ENCODE peak calls at places on chromosome X, in seven cellular contexts. Q is fibroblast of the conjunctiva; A is ELF-1; W is posterior cingulate gyrus; L is activated CD8-positive, alpha-beta T cell treated with anti-CD3 and anti-CD28 coated beads for 36 hours; V is activated naive CD4-positive, alpha-beta T cell treated with Interleukin-2 at 50 U/mL for 16 hours; M is iris pigment epithelial cell. G is an unnamed sample.

GRCh38 chrX:49892552-49892951 is 13.3 kb downstream of the USP27X start:
- DNase-seq in L (no peak), W (no peak), A (peak), Q (no peak), V (no peak), M (no peak), G (no peak)

GRCh38 chrX:17081969-17082368 is 135.5 kb downstream of the REPS2 start:
- DNase-seq in Q (no peak), A (no peak), L (no peak), W (no peak), M (no peak), V (no peak), G (no peak)

GRCh38 chrX:47191806-47192401 is 1.7 kb upstream of the UBA1 start:
- DNase-seq in A (no peak), L (no peak), Q (no peak), V (no peak), M (no peak), W (no peak), G (no peak)

GRCh38 chrX:34288782-34289181 is 156.7 kb upstream of the FAM47A start:
- DNase-seq in M (no peak), A (no peak), Q (no peak), V (no peak), W (no peak), L (no peak), G (no peak)

GRCh38 chrX:10015711-10016515 is 48.8 kb downstream of the CLDN34 start:
- DNase-seq in W (no peak), V (peak), L (peak), A (peak), Q (no peak), M (no peak), G (no peak)

GRCh38 chrX:23952984-23953907 is 45.4 kb downstream of the CXorf58 start:
- DNase-seq in A (peak), Q (no peak), L (peak), M (peak), W (no peak), V (peak), G (peak)

GRCh38 chrX:120839506-120839905 is 36.2 kb downstream of the CT47B1 start:
- DNase-seq in A (no peak), L (no peak), M (peak), V (no peak), W (no peak), Q (no peak), G (no peak)

GRCh38 chrX:18422325-18422724 is 3.1 kb upstream of the CDKL5 start:
- DNase-seq in L (no peak), V (no peak), A (no peak), M (peak), Q (peak), W (no peak), G (no peak)

GRCh38 chrX:133987188-133987587 is 1.8 kb upstream of the GPC3 start:
- DNase-seq in L (no peak), W (no peak), V (no peak), A (no peak), M (no peak), Q (no peak), G (no peak)

GRCh38 chrX:9318761-9319160 is 146.1 kb upstream of the TBL1X start:
- DNase-seq in Q (no peak), L (no peak), V (no peak), W (no peak), A (no peak), M (no peak), G (no peak)

GRCh38 chrX:68429216-68429615 is 4.1 kb downstream of the OPHN1 start:
- DNase-seq in M (peak), W (no peak), A (peak), V (no peak), L (no peak), Q (no peak), G (no peak)

GRCh38 chrX:123121241-123121640 is 62.8 kb upstream of the GRIA3 start:
- DNase-seq in W (no peak), V (no peak), Q (no peak), A (no peak), L (no peak), M (no peak), G (no peak)

GRCh38 chrX:120301960-120302359 is 9.3 kb downstream of the TMEM255A start:
- DNase-seq in M (no peak), L (no peak), V (no peak), Q (no peak), A (no peak), W (no peak), G (no peak)

GRCh38 chrX:148682206-148682605 is 181.8 kb downstream of the AFF2 start:
- DNase-seq in W (no peak), L (no peak), M (no peak), V (no peak), A (no peak), Q (no peak), G (no peak)

GRCh38 chrX:140274761-140275525 is 229.9 kb downstream of the SOX3 start:
- DNase-seq in L (no peak), A (peak), W (no peak), V (no peak), M (peak), Q (no peak), G (no peak)